ENCODE peak calls at places on chromosomes 16 and 17, in seven cellular contexts. W, Y, Q, U, P, R and T are unnamed samples.

GRCh38 chr16:22763655-22764054 is 50.3 kb upstream of the HS3ST2 start:
- DNase-seq in R (no peak), P (no peak), U (no peak), Q (no peak), W (no peak), Y (no peak), T (peak)

GRCh38 chr17:9842057-9842758 is 16.5 kb downstream of the GLP2R start:
- DNase-seq in U (peak), P (no peak), Y (peak), R (no peak), W (no peak), Q (peak), T (no peak)

GRCh38 chr16:56933828-56934598 is 2.1 kb downstream of the HERPUD1 start:
- DNase-seq in P (no peak), Q (no peak), U (peak), Y (no peak), W (no peak), R (no peak), T (no peak)

GRCh38 chr16:19717319-19717718 is 708 bp downstream of the KNOP1 start:
- DNase-seq in W (no peak), P (no peak), Q (no peak), R (no peak), U (no peak), Y (no peak), T (no peak)

GRCh38 chr17:80116276-80116922 is 15.0 kb downstream of the GAA start:
- DNase-seq in R (no peak), Y (no peak), W (no peak), Q (no peak), P (no peak), U (no peak), T (no peak)

GRCh38 chr17:45428050-45428953 is 4.4 kb downstream of the ARHGAP27 start:
- DNase-seq in R (peak), W (peak), U (peak), Q (peak), Y (peak), P (peak), T (peak)

GRCh38 chr17:18992454-18993130 is 12.0 kb downstream of the FAM83G start:
- DNase-seq in Q (no peak), P (no peak), U (no peak), Y (no peak), R (peak), W (peak), T (no peak)

GRCh38 chr16:66979011-66979717 is 9.2 kb upstream of the CES4A start:
- DNase-seq in Q (no peak), Y (peak), U (no peak), P (no peak), R (no peak), W (no peak), T (no peak)

GRCh38 chr17:49365667-49366066 is 3.6 kb upstream of the ZNF652 start:
- DNase-seq in W (peak), R (peak), U (no peak), Q (no peak), P (no peak), Y (peak), T (no peak)

GRCh38 chr17:7313890-7314718 is 1.1 kb downstream of the GPS2 start:
- DNase-seq in W (no peak), Y (peak), U (no peak), Q (peak), R (peak), P (no peak), T (no peak)

GRCh38 chr17:75875182-75875939 is 3.0 kb downstream of the TRIM47 start:
- DNase-seq in W (no peak), Y (no peak), R (no peak), Q (no peak), P (no peak), U (no peak), T (no peak)

GRCh38 chr17:71378036-71378435 is 742.8 kb upstream of the SOX9 start:
- DNase-seq in U (no peak), R (no peak), P (no peak), Q (no peak), W (no peak), Y (no peak), T (no peak)

GRCh38 chr16:16095646-16096045 is 127.6 kb downstream of the ABCC6 start:
- DNase-seq in Y (peak), P (no peak), R (no peak), U (peak), W (no peak), Q (peak), T (no peak)

GRCh38 chr16:57260294-57260929 is 15.4 kb downstream of the ARL2BP start:
- DNase-seq in W (peak), Q (peak), Y (peak), U (peak), P (no peak), R (peak), T (no peak)

GRCh38 chr16:3321802-3322201 is 16.5 kb downstream of the ZNF75A start:
- DNase-seq in P (no peak), W (no peak), Y (no peak), U (no peak), R (no peak), Q (no peak), T (no peak)

GRCh38 chr17:351875-352420 is 659 bp downstream of the RPH3AL start:
- DNase-seq in P (no peak), U (no peak), Q (no peak), W (no peak), Y (no peak), R (no peak), T (no peak)

GRCh38 chr16:52553322-52553721 is 6.4 kb upstream of the TOX3 start:
- DNase-seq in W (no peak), Y (no peak), R (no peak), U (no peak), P (no peak), Q (no peak), T (no peak)
- TF ChIP-seq CTCF in W (no peak), Y (no peak), R (no peak), U (no peak), P (peak), Q (no peak), T (no peak)

DNA sequence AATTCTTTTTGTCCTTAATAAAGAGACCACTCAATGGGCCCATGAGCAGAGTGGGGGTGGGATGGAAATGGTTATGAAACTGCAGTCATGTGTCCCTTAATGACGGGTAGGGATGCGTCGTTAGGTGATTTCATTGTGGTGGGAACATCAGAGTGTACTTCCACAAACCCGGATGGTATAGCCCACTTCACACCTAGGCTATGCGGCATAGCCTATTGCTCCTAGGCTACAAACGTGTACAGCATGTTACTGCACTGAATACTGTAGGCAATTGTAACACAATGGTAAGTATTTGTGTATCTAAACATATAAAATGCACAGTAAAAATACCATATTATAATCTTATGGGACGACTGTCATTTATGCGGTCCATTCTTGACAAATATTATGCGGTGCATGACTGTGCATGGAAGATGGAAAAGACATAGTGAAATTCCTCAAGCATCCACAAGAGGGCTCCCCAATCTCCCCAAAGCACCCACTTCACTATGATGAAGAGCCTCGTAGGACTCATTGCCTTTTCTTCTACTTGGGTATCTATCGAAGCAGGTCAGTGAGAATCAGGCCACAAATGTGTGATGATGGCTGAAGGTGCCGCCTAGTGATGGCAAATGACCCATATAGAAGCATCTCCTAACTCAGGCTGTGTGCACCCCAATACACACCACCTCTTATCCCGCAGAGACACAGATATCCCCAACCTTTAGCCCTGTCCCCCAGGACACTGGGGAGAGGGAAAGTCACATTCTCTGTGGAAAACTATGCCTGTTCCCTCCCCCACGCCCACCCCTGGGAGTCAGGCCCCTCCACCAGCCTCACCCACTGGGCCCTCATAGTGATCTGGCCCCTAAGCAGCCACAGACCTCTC is 43.5 kb downstream of the TBX21 start:
- DNase-seq in P (no peak), R (peak), Y (peak), Q (peak), W (peak), U (peak), T (peak)
- TF ChIP-seq CTCF in P (peak), R (peak), Y (peak), Q (peak), W (peak), U (peak), T (peak)

GRCh38 chr16:48321307-48322036 is 63.7 kb downstream of the SIAH1 start:
- DNase-seq in Y (peak), Q (peak), R (peak), U (peak), W (no peak), P (no peak), T (no peak)

GRCh38 chr16:48318630-48319029 is 66.6 kb downstream of the SIAH1 start:
- DNase-seq in Q (peak), Y (peak), R (peak), W (peak), P (no peak), U (peak), T (no peak)

GRCh38 chr16:48317614-48318013 is 67.6 kb downstream of the SIAH1 start:
- DNase-seq in W (no peak), R (peak), U (peak), Q (peak), P (no peak), Y (peak), T (no peak)
- TF ChIP-seq CTCF in W (no peak), R (no peak), U (peak), Q (no peak), P (no peak), Y (peak), T (no peak)

GRCh38 chr17:16915752-16916556 is 56.0 kb downstream of the TNFRSF13B start:
- DNase-seq in P (peak), W (no peak), Y (peak), Q (peak), U (peak), R (peak), T (peak)
- TF ChIP-seq CTCF in P (peak), W (no peak), Y (peak), Q (peak), U (peak), R (peak), T (peak)

GRCh38 chr16:12796498-12796897 is 7.2 kb downstream of the CPPED1 start:
- DNase-seq in U (peak), R (no peak), Q (peak), Y (peak), P (no peak), W (no peak), T (no peak)

GRCh38 chr16:12791340-12791739 is 12.3 kb downstream of the CPPED1 start:
- DNase-seq in R (no peak), Q (no peak), Y (no peak), W (no peak), P (no peak), U (no peak), T (no peak)

GRCh38 chr16:12788758-12789157 is 14.9 kb downstream of the CPPED1 start:
- DNase-seq in W (no peak), Y (no peak), R (no peak), Q (no peak), P (no peak), U (no peak), T (no peak)

GRCh38 chr16:12794486-12795399 is 8.9 kb downstream of the CPPED1 start:
- DNase-seq in R (no peak), U (peak), Y (no peak), Q (no peak), P (no peak), W (no peak), T (no peak)

DNA sequence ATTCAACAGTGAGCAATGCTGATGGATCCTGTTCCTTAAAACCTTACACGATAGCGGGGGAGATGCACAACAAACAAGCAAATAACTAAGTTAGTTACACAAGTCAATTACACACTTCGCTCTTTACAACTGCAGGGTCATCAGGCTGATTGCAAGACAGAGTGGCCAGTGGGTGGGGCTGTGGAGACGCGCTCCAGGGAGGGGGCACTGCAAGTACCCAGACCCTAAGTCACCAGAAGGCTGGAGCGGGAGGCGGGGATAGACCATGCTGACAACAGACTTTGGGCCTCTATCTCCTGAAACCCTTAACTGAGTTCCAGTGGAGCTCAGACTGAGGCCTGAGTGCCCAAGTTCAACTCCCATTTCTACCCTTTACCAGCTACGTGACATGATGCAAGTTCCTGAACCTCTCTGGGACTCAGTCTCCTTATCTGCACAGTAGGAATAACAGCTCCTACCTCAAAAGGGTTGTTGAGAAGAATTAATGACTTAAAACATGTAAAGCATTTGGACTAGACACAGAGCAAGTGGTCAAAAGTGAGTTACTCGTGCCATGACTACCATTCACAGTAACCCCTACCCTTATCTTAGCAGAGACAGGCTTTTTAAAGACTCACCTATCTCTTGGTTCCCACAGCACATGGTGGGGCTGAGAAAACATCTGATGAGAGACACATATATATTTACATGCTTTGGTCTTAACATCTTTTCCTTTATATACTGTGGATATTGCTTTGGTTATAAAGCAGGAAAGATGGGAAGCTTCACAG is 10.4 kb downstream of the CPPED1 start:
- DNase-seq in P (no peak), Y (no peak), U (no peak), W (no peak), Q (no peak), R (no peak), T (no peak)
- TF ChIP-seq CTCF in P (no peak), Y (no peak), U (no peak), W (no peak), Q (no peak), R (no peak), T (no peak)

DNA sequence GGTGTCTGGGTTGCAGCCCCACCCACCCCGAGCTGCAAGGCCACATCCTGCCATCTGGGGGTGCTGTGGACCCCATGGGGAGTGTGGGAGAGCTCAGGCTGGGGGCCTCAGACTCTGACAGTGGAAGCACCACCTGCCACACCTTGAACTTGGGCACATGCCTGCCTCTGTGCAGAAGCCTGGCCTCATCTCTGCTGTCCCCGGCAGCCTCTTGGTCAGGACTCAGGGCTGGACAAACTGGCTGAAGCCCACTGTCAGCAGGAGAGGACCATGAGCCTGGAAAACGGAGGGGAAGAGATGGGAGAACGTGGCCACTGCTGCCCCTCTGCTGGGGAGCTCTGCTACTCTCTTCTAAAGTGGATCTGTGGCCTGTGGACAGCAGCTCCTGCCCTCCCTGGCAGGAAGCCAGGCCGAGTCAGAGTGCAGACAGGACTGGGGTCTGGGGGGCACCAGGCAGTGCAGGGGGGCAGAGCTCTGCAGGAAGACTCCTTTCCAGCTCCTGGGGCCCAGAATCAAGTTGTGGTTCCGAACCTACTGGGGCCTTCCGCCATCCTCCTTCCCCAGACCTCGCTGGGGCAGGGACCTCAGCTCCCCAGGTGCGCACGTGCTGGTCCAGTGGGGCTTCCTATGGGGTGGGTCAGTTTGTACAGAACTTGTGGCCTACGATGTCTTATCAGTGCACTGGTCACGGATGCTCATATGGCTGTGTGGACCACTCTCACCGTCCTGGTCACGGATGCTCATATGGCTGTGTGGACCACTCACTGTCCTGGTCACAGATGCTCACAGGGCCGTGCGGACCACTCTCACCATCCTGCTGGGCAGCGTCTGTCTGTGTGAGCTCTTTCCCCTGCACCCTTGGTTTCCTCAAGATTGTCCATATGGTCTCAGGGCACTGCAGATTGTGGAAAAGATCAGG is 207.7 kb downstream of the LAT start:
- DNase-seq in R (peak), Y (no peak), U (no peak), P (no peak), W (no peak), Q (no peak), T (no peak)
- TF ChIP-seq CTCF in R (no peak), Y (peak), U (peak), P (peak), W (no peak), Q (peak), T (no peak)

DNA sequence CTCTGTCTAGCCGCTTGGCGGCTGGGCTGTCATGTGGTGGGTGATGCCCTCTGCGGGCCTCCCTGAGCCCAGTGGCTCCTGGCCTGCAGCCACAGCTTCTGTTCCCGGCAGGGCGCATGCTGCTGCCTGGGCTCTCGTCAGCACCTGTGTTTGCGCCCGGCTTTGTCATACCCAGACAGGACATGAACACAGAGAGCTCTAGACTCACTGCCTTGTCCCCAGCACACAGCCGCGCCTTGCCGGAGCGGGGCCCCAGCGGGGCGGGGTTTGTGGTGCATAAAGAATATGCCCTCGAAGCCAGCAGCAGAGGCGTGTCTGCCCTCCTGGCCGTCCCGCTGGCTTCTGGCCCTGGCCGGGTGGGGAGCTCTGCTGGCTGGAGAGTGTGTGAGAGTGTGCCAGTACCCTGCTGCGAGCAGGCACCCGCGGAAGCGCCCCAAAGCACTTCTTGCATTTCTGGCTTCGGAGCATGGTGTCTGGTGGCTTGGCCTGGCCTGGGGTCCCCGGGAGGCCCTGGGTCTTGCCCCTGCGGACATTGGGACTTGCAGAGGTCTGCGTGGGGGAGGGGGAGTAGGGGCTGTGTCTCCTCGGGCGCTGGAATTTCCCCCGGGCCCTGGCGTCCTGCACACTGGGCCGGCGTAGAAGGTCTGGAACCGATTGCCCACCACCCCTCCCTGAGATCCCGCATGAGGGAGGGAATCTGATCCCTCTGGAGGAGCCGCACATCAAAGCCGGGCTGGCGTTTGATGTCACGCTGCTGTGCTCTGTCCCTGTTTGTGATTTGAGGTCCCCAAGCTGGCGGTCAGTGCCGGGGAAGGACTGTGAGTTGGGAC is 14.5 kb downstream of the ASPSCR1 start:
- DNase-seq in Y (peak), P (no peak), Q (peak), W (no peak), R (no peak), U (peak), T (peak)
- TF ChIP-seq CTCF in Y (no peak), P (no peak), Q (no peak), W (no peak), R (no peak), U (no peak), T (no peak)

GRCh38 chr17:44354582-44355309 is 8.9 kb downstream of the FAM171A2 start:
- DNase-seq in Q (no peak), R (peak), P (peak), W (peak), Y (no peak), U (no peak), T (peak)
- TF ChIP-seq CTCF in Q (peak), R (peak), P (peak), W (peak), Y (no peak), U (peak), T (peak)

GRCh38 chr17:81442791-81443190 is 47.5 kb downstream of the BAHCC1 start:
- DNase-seq in W (no peak), R (no peak), U (no peak), Y (no peak), Q (no peak), P (no peak), T (no peak)

GRCh38 chr17:81438688-81439087 is 43.4 kb downstream of the BAHCC1 start:
- DNase-seq in U (no peak), Y (no peak), R (no peak), P (no peak), W (no peak), Q (no peak), T (no peak)

GRCh38 chr17:81439926-81440450 is 44.7 kb downstream of the BAHCC1 start:
- DNase-seq in W (no peak), R (no peak), Y (no peak), P (no peak), U (no peak), Q (no peak), T (no peak)

GRCh38 chr17:81438024-81438664 is 42.9 kb downstream of the BAHCC1 start:
- DNase-seq in U (no peak), R (no peak), P (no peak), Y (no peak), W (no peak), Q (no peak), T (no peak)

GRCh38 chr17:81440511-81441244 is 45.4 kb downstream of the BAHCC1 start:
- DNase-seq in Q (no peak), Y (no peak), U (no peak), R (peak), W (no peak), P (peak), T (peak)
- TF ChIP-seq CTCF in Q (peak), Y (peak), U (peak), R (peak), W (no peak), P (peak), T (peak)